ENCODE peak calls at places on chromosome 1, in eight cellular contexts. Z is A549, L is WTC11, W is endothelial cell of umbilical vein, J is HepG2, H is K562, X is HCT116, D is GM12878. O is an unnamed sample.

GRCh38 chr1:245045087-245045881 is 109.5 kb upstream of the KIF26B start:
- DNase-seq in H (no peak), W (no peak), D (no peak), J (peak; percentile 98), L (peak; percentile 17), Z (peak; percentile 85), X (no peak), O (peak; percentile 25)

GRCh38 chr1:38129971-38130370 is 83.4 kb upstream of the POU3F1 start:
- DNase-seq in Z (no peak), J (no peak), X (no peak), D (no peak), W (peak; percentile 24), L (no peak), H (no peak), O (no peak)

GRCh38 chr1:220879509-220880366 is 495 bp downstream of the HLX start:
- DNase-seq in D (no peak), W (peak; percentile 46), Z (peak; percentile 30), X (no peak), J (no peak), L (peak; percentile 41), H (peak; percentile 67), O (no peak)

GRCh38 chr1:9960705-9961562 is 17.7 kb downstream of the NMNAT1 start:
- DNase-seq in X (no peak), Z (no peak), L (peak; percentile 66), W (no peak), J (no peak), D (peak; percentile 27), H (no peak), O (peak; percentile 26)

GRCh38 chr1:45945426-45945825 is 142.0 kb downstream of the MAST2 start:
- DNase-seq in W (peak; percentile 74), D (no peak), Z (no peak), H (no peak), X (no peak), J (no peak), L (no peak), O (no peak)

GRCh38 chr1:91428182-91428798 is 23.7 kb upstream of the HFM1 start:
- DNase-seq in D (no peak), X (no peak), J (no peak), Z (no peak), H (no peak), W (no peak), L (peak; percentile 55), O (no peak)

GRCh38 chr1:42142894-42143675 is 10.1 kb upstream of the GUCA2B start:
- DNase-seq in Z (no peak), H (no peak), L (no peak), X (no peak), W (no peak), D (no peak), J (no peak), O (peak; percentile 25)

GRCh38 chr1:240575976-240576666 is 35.8 kb downstream of the GREM2 start:
- DNase-seq in Z (peak; percentile 27), L (no peak), X (no peak), J (no peak), D (peak; percentile 13), H (no peak), W (no peak), O (peak; percentile 47)

GRCh38 chr1:32695098-32695904 is 7.3 kb downstream of the SYNC start:
- DNase-seq in W (peak; percentile 62), X (no peak), D (no peak), Z (no peak), L (no peak), H (peak; percentile 66), J (peak; percentile 81), O (no peak)

GRCh38 chr1:10787274-10787673 is 9.2 kb downstream of the CASZ1 start:
- DNase-seq in X (no peak), D (no peak), W (no peak), Z (no peak), J (no peak), L (no peak), H (no peak), O (no peak)

GRCh38 chr1:15181564-15181963 is 28.0 kb downstream of the TMEM51 start:
- DNase-seq in H (no peak), X (no peak), L (no peak), Z (no peak), D (peak; percentile 45), W (no peak), J (no peak), O (no peak)

GRCh38 chr1:150528997-150529396 is 13.4 kb downstream of the FALEC start:
- DNase-seq in D (no peak), J (no peak), Z (no peak), X (no peak), H (no peak), W (no peak), L (no peak), O (no peak)

GRCh38 chr1:154760469-154760933 is 109.6 kb downstream of the KCNN3 start:
- DNase-seq in Z (peak; percentile 44), W (peak; percentile 19), J (peak; percentile 17), H (peak; percentile 82), L (peak; percentile 87), X (peak; percentile 28), D (no peak), O (peak; percentile 25)

GRCh38 chr1:235129774-235130570 is 1.3 kb upstream of the TOMM20 start:
- DNase-seq in W (no peak), J (peak; percentile 71), H (no peak), D (no peak), L (no peak), X (no peak), Z (no peak), O (no peak)

DNA sequence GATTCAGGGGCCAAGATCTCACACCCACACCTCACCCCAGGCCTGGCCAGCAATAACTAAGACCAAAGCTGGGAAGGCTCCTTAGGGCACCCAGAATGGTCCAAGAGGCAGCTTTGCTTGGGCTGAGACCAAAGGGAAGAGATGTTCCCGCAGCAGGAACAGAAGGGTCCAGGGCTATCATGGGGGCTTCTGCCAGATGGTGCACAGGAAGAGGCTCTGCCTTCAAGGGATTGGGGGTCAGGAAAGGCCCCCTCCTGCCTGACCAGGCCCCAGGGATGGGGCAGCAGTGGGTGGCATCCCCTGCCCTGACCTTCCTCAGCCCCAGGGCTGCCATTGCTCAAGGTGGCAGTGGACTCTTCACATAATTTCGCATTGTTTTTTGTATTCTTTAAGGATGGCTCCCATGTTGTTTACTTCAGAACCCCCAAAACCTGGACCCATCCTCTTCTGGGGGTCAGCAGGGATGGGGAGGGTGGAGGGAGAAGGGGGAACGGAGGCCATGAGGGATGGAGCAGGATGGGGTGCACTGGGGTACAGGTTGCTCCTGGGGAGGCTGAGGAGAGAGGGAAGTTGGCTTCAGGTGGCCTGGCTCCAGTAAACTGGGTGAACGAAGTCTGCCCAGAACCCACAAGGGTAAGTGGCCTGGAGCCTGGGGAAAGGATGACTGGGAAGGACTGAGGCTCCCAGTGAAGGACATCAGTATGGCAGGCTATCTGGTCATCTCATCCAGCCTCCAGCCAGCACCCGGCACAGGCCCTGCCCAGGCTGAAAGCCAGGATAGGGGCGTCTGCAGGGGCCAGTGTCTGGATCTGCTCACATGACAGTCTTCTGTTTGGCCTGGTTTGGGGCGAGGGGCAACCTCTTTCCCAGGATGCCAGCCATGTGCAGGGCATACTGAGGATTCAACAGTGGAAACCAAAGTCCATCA is 2.6 kb upstream of the NADK start:
- DNase-seq in X (no peak), L (no peak), D (no peak), Z (no peak), W (no peak), H (no peak), J (no peak), O (no peak)
- TF ChIP-seq MAX in X (no peak), L (no peak), D (no peak), Z (no peak), W (no peak), H (no peak), J (no peak), O (peak; percentile 62)

GRCh38 chr1:153680120-153680403 is 1.6 kb downstream of the NPR1 start:
- DNase-seq in W (no peak), J (no peak), H (no peak), X (no peak), Z (no peak), L (peak; percentile 28), D (no peak), O (no peak)

GRCh38 chr1:153682730-153683129 is 4.2 kb downstream of the NPR1 start:
- DNase-seq in L (no peak), J (no peak), W (no peak), X (no peak), D (no peak), Z (no peak), H (no peak), O (no peak)

GRCh38 chr1:153678519-153679336 is at the start of gene NPR1:
- DNase-seq in X (no peak), W (peak; percentile 32), J (no peak), H (no peak), D (no peak), Z (peak; percentile 53), L (peak; percentile 62), O (peak; percentile 57)

GRCh38 chr1:153679337-153680119 is 1.0 kb downstream of the NPR1 start:
- DNase-seq in H (no peak), X (no peak), L (peak; percentile 30), W (peak; percentile 56), Z (peak; percentile 30), D (no peak), J (no peak), O (no peak)

GRCh38 chr1:153677718-153678518 is 570 bp upstream of the NPR1 start:
- DNase-seq in D (no peak), Z (peak; percentile 68), X (peak; percentile 22), H (peak; percentile 67), L (peak; percentile 78), J (no peak), W (peak; percentile 72), O (peak; percentile 74)
- TF ChIP-seq MAX in D (no peak), Z (no peak), X (no peak), H (no peak), L (no peak), J (no peak), W (no peak), O (no peak)

GRCh38 chr1:48058135-48058534 is 61.0 kb upstream of the TRABD2B start:
- DNase-seq in Z (no peak), W (no peak), H (no peak), D (no peak), L (no peak), J (no peak), X (no peak), O (no peak)
- TF ChIP-seq MAX in Z (no peak), W (no peak), H (no peak), D (no peak), L (no peak), J (no peak), X (no peak), O (no peak)

GRCh38 chr1:227392984-227393764 is 74.9 kb upstream of the CDC42BPA start:
- DNase-seq in W (no peak), L (no peak), D (no peak), H (no peak), Z (no peak), J (no peak), X (no peak), O (no peak)

GRCh38 chr1:227395391-227396028 is 77.2 kb upstream of the CDC42BPA start:
- DNase-seq in D (no peak), L (no peak), J (no peak), H (no peak), W (no peak), Z (no peak), X (peak; percentile 61), O (no peak)

GRCh38 chr1:227397356-227397978 is 79.2 kb upstream of the CDC42BPA start:
- DNase-seq in Z (no peak), H (no peak), X (no peak), J (no peak), L (no peak), D (no peak), W (no peak), O (no peak)

GRCh38 chr1:227399152-227399730 is 80.9 kb upstream of the CDC42BPA start:
- DNase-seq in D (no peak), X (no peak), Z (no peak), J (no peak), W (peak; percentile 29), L (no peak), H (no peak), O (no peak)

GRCh38 chr1:227396539-227397355 is 78.5 kb upstream of the CDC42BPA start:
- DNase-seq in J (peak; percentile 10), W (no peak), X (peak; percentile 69), Z (no peak), D (no peak), L (no peak), H (peak; percentile 91), O (no peak)
- TF ChIP-seq MAX in J (no peak), W (no peak), X (peak; percentile 28), Z (no peak), D (no peak), L (no peak), H (peak; percentile 31), O (no peak)